ENCODE peak calls at places on chromosome 19, in five cellular contexts. One of them, this sample, is unnamed.
A peak's percentile ranks its signal among the peaks of the same experiment; 100 is the strongest.

GRCh38 chr19:30077851-30078355 is 135.9 kb downstream of the URI1 start:
- DNase-seq in H1: no peak
- DNase-seq in HCT116: no peak
- DNase-seq in HepG2: no peak
- DNase-seq in GM12878: no peak
- DNase-seq in this sample: no peak

GRCh38 chr19:16614941-16615340 is 13.1 kb downstream of the MED26 start:
- DNase-seq in HepG2: no peak
- DNase-seq in GM12878: no peak
- DNase-seq in H1: no peak
- DNase-seq in HCT116: no peak
- DNase-seq in this sample: no peak

GRCh38 chr19:44809856-44810554 is 1.1 kb downstream of the BCAM start:
- DNase-seq in HCT116: no peak
- DNase-seq in H1: no peak
- DNase-seq in HepG2: no peak
- DNase-seq in GM12878: no peak
- DNase-seq in this sample: no peak

GRCh38 chr19:48698046-48698445 is 2.3 kb downstream of the FUT2 start:
- DNase-seq in HepG2: no peak
- DNase-seq in HCT116: no peak
- DNase-seq in GM12878: no peak
- DNase-seq in H1: no peak
- DNase-seq in this sample: peak; percentile 54

GRCh38 chr19:35155441-35155840 is 906 bp downstream of the FXYD5 start:
- DNase-seq in GM12878: no peak
- DNase-seq in H1: no peak
- DNase-seq in HCT116: no peak
- DNase-seq in HepG2: no peak
- DNase-seq in this sample: peak; percentile 42

GRCh38 chr19:7561229-7561806 is 25.8 kb downstream of the PNPLA6 start:
- DNase-seq in H1: no peak
- DNase-seq in HCT116: no peak
- DNase-seq in GM12878: no peak
- DNase-seq in HepG2: no peak
- DNase-seq in this sample: no peak

GRCh38 chr19:8512115-8512967 is 1.6 kb downstream of the ZNF414 start:
- DNase-seq in H1: peak; percentile 84
- DNase-seq in HepG2: peak; percentile 60
- DNase-seq in GM12878: no peak
- DNase-seq in HCT116: peak; percentile 67
- DNase-seq in this sample: peak; percentile 92

GRCh38 chr19:15115080-15115479 is 7.9 kb downstream of the SYDE1 start:
- DNase-seq in HepG2: no peak
- DNase-seq in H1: no peak
- DNase-seq in HCT116: no peak
- DNase-seq in GM12878: no peak
- DNase-seq in this sample: no peak

GRCh38 chr19:46776927-46777911 is 11.2 kb downstream of the SLC1A5 start:
- DNase-seq in GM12878: no peak
- DNase-seq in H1: peak; percentile 79
- DNase-seq in HCT116: no peak
- DNase-seq in HepG2: no peak
- DNase-seq in this sample: peak; percentile 88

GRCh38 chr19:36771275-36772231 is 1.1 kb downstream of the ZNF850 start:
- DNase-seq in HepG2: peak; percentile 85
- DNase-seq in HCT116: no peak
- DNase-seq in GM12878: peak; percentile 26
- DNase-seq in H1: peak; percentile 54
- DNase-seq in this sample: peak; percentile 80

GRCh38 chr19:51686171-51686570 is 7.0 kb upstream of the SPACA6 start:
- DNase-seq in H1: no peak
- DNase-seq in GM12878: no peak
- DNase-seq in HepG2: no peak
- DNase-seq in HCT116: no peak
- DNase-seq in this sample: no peak

GRCh38 chr19:14318873-14319272 is 62.4 kb upstream of the ADGRE5 start:
- DNase-seq in GM12878: no peak
- DNase-seq in HCT116: no peak
- DNase-seq in H1: peak; percentile 80
- DNase-seq in HepG2: no peak
- DNase-seq in this sample: peak; percentile 77

GRCh38 chr19:17292301-17293074 is 10.7 kb downstream of the ABHD8 start:
- DNase-seq in HCT116: peak; percentile 86
- DNase-seq in GM12878: peak; percentile 46
- DNase-seq in HepG2: peak; percentile 51
- DNase-seq in H1: peak; percentile 98
- DNase-seq in this sample: peak; percentile 95

GRCh38 chr19:6532244-6532999 is 1.6 kb downstream of the TNFSF9 start:
- DNase-seq in GM12878: no peak
- DNase-seq in HCT116: no peak
- DNase-seq in HepG2: no peak
- DNase-seq in H1: no peak
- DNase-seq in this sample: peak; percentile 57

GRCh38 chr19:40530091-40530901 is 46.4 kb upstream of the SHKBP1 start:
- DNase-seq in HepG2: no peak
- DNase-seq in GM12878: no peak
- DNase-seq in H1: peak; percentile 92
- DNase-seq in HCT116: no peak
- DNase-seq in this sample: peak; percentile 91

GRCh38 chr19:14544047-14544446 is 14.7 kb downstream of the TECR start:
- DNase-seq in HepG2: no peak
- DNase-seq in HCT116: no peak
- DNase-seq in H1: no peak
- DNase-seq in GM12878: no peak
- DNase-seq in this sample: peak; percentile 59

GRCh38 chr19:372306-372890 is 27.8 kb upstream of the MIER2 start:
- DNase-seq in HCT116: no peak
- DNase-seq in H1: no peak
- DNase-seq in HepG2: no peak
- DNase-seq in GM12878: no peak
- DNase-seq in this sample: no peak

GRCh38 chr19:38564981-38565685 is 52.6 kb downstream of the MAP4K1 start:
- DNase-seq in HCT116: no peak
- DNase-seq in GM12878: no peak
- DNase-seq in HepG2: no peak
- DNase-seq in H1: no peak
- DNase-seq in this sample: no peak
- TF ChIP-seq JUND in HCT116: no peak
- TF ChIP-seq JUND in GM12878: no peak
- TF ChIP-seq JUND in HepG2: no peak
- TF ChIP-seq JUND in H1: no peak
- TF ChIP-seq JUND in this sample: no peak

DNA sequence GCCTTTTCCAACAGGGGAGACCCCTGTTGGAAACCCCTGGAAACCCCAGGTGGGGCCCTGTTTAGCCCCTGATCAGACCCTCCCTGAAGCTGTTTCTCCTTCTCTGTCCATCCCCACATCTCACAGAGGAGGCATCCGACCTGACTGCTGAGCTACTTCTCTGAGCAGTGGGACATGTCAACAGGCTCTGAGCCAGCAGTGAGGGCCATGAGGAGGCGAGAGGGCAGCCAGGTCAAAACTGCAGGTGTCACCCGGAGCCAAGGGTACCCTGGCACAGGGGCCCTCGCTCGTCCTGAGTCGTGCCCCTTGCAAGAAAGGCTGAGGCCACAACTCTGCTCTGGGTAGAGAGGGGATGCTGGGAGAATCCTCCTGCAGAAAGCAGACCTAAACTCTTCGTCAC is 13.6 kb downstream of the PEPD start:
- DNase-seq in H1: no peak
- DNase-seq in HCT116: no peak
- DNase-seq in HepG2: no peak
- DNase-seq in GM12878: no peak
- DNase-seq in this sample: no peak
- H2AFZ ChIP-seq in H1: no peak overlapping the region
- H2AFZ ChIP-seq in HCT116: no peak overlapping the region
- H2AFZ ChIP-seq in HepG2: no peak overlapping the region
- H2AFZ ChIP-seq in GM12878: no peak overlapping the region
- H2AFZ ChIP-seq in this sample: no peak overlapping the region

DNA sequence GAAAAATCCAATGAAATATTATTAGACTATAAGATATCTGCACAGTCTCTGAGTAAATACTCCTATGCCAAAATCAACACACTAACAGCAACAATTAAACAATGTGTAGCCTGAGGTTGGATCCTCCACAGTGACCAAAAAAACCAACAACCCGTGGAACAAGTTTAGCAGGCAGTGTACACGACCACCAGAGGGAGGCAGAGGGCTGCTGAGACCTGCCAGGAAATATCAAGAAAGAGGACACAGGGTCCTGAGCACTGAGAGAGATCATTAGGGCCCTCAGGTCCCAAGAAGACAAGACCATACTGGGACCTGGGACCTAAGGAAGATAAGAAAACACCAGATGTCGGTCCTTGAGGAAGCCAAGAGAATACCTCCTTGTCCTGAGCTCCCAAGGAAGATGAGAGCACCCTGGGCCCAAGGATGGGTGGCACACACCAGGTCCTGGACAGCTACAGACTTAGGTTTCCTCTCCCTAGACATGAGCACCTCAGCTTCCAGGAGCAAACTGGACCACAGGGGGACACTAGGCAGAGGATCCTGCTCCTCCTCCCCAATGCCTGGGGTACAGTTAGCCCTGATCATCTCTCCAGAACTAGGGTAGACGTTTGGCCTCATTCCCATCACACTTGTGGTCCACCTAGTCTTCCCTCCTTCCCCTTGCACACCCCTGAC is 822 bp upstream of the ZNF274 start:
- DNase-seq in H1: peak; percentile 62
- DNase-seq in GM12878: no peak
- DNase-seq in HepG2: peak; percentile 71
- DNase-seq in HCT116: no peak
- DNase-seq in this sample: peak; percentile 84
- TF ChIP-seq ATF3 in H1: no peak
- TF ChIP-seq ATF3 in GM12878: no peak
- TF ChIP-seq ATF3 in HepG2: no peak
- TF ChIP-seq ATF3 in HCT116: no peak
- TF ChIP-seq ATF3 in this sample: no peak

GRCh38 chr19:56403261-56403660 is 871 bp upstream of the ZNF583 start:
- DNase-seq in HepG2: no peak
- DNase-seq in H1: no peak
- DNase-seq in HCT116: no peak
- DNase-seq in GM12878: no peak
- DNase-seq in this sample: no peak
- TF ChIP-seq JUND in HepG2: no peak
- TF ChIP-seq JUND in H1: no peak
- TF ChIP-seq JUND in HCT116: no peak
- TF ChIP-seq JUND in GM12878: no peak
- TF ChIP-seq JUND in this sample: no peak

GRCh38 chr19:3696660-3696995 is 3.6 kb downstream of the PIP5K1C start:
- DNase-seq in HepG2: no peak
- DNase-seq in H1: no peak
- DNase-seq in HCT116: no peak
- DNase-seq in GM12878: no peak
- DNase-seq in this sample: no peak
- H2AFZ ChIP-seq in HepG2: no peak overlapping the region
- H2AFZ ChIP-seq in H1: no peak overlapping the region
- H2AFZ ChIP-seq in HCT116: no peak overlapping the region
- H2AFZ ChIP-seq in GM12878: no peak overlapping the region
- H2AFZ ChIP-seq in this sample: no peak overlapping the region

This sample was measured in K562.